ENCODE peak calls at places on chromosomes 6 and 20, in four cellular contexts. N is amygdala; U is heart right ventricle; X is activated CD4-positive, alpha-beta T cell treated with anti-CD3 and anti-CD28 coated beads, Interleukin-2, amount 50 U/mL, for 1 hour. V is an unnamed sample.
A peak's percentile ranks its signal among the peaks of the same experiment; 100 is the strongest.

GRCh38 chr20:63167026-63167917 is 48.7 kb downstream of the YTHDF1 start:
- DNase-seq in N (no peak), U (no peak), X (no peak), V (peak; percentile 46)

GRCh38 chr20:24978493-24978892 is 14.1 kb downstream of the APMAP start:
- DNase-seq in N (peak; percentile 47), U (no peak), X (no peak), V (no peak)

GRCh38 chr6:130675072-130675471 is 152.1 kb upstream of the SMLR1 start:
- DNase-seq in N (no peak), U (no peak), X (no peak), V (peak; percentile 36)

GRCh38 chr6:14713561-14713960 is 532.3 kb upstream of the JARID2 start:
- DNase-seq in N (no peak), U (peak; percentile 36), X (no peak), V (no peak)

GRCh38 chr20:46520976-46521579 is 7.7 kb upstream of the ZNF334 start:
- DNase-seq in N (no peak), U (peak; percentile 4), X (peak; percentile 13), V (peak; percentile 63)

GRCh38 chr6:64254558-64254957 is 619.0 kb downstream of the PHF3 start:
- DNase-seq in N (no peak), U (no peak), X (no peak), V (no peak)

GRCh38 chr6:75880305-75880704 is 131.3 kb downstream of the MYO6 start:
- DNase-seq in N (no peak), U (no peak), X (no peak), V (no peak)

GRCh38 chr6:27295301-27296079 is 16.6 kb downstream of the POM121L2 start:
- DNase-seq in N (no peak), U (no peak), X (no peak), V (peak; percentile 91)

GRCh38 chr6:159110013-159110412 is 59.2 kb upstream of the FNDC1 start:
- DNase-seq in N (no peak), U (no peak), X (no peak), V (peak; percentile 46)

GRCh38 chr6:124743420-124743819 is 218.8 kb upstream of the RNF217 start:
- DNase-seq in N (no peak), U (no peak), X (no peak), V (no peak)

GRCh38 chr20:44496976-44497375 is 21.3 kb downstream of the TTPAL start:
- DNase-seq in N (no peak), U (no peak), X (no peak), V (peak; percentile 95)

GRCh38 chr6:115485400-115485799 is 575.3 kb downstream of the FRK start:
- DNase-seq in N (no peak), U (no peak), X (no peak), V (no peak)

GRCh38 chr6:168157272-168158007 is 78.4 kb upstream of the FRMD1 start:
- DNase-seq in N (no peak), U (no peak), X (no peak), V (peak; percentile 80)

GRCh38 chr6:153563001-153563400 is 431.9 kb upstream of the RGS17 start:
- DNase-seq in N (no peak), U (no peak), X (no peak), V (no peak)

GRCh38 chr6:111211411-111212030 is 124.2 kb downstream of the SLC16A10 start:
- DNase-seq in N (no peak), U (no peak), X (no peak), V (no peak)

GRCh38 chr6:8063762-8064637 is at the start of gene BLOC1S5:
- DNase-seq in N (peak; percentile 95), U (peak; percentile 98), X (peak; percentile 95), V (peak; percentile 94)

GRCh38 chr6:7881765-7882500 is 28.7 kb downstream of the TXNDC5 start:
- DNase-seq in N (no peak), U (no peak), X (no peak), V (no peak)

GRCh38 chr6:152368761-152369624 is 268.2 kb downstream of the SYNE1 start:
- DNase-seq in N (peak; percentile 19), U (peak; percentile 59), X (no peak), V (no peak)

GRCh38 chr20:5865604-5866003 is 84.7 kb downstream of the TRMT6 start:
- DNase-seq in N (no peak), U (no peak), X (no peak), V (no peak)

GRCh38 chr20:50717974-50718761 is 13.2 kb upstream of the PARD6B start:
- DNase-seq in N (peak; percentile 26), U (no peak), X (no peak), V (no peak)

GRCh38 chr6:53378208-53378607 is 29.5 kb upstream of the ELOVL5 start:
- DNase-seq in N (no peak), U (no peak), X (no peak), V (no peak)

GRCh38 chr20:39107741-39108140 is 145.6 kb downstream of the DHX35 start:
- DNase-seq in N (no peak), U (no peak), X (no peak), V (peak; percentile 42)

GRCh38 chr6:6105472-6106036 is 98.8 kb upstream of the NRN1 start:
- DNase-seq in N (no peak), U (no peak), X (no peak), V (no peak)

GRCh38 chr6:136387316-136387715 is 97.7 kb upstream of the BCLAF1 start:
- DNase-seq in N (no peak), U (no peak), X (no peak), V (no peak)

GRCh38 chr20:44532981-44533331 is 11.1 kb upstream of the SERINC3 start:
- DNase-seq in N (no peak), U (no peak), X (no peak), V (peak; percentile 36)

GRCh38 chr6:157823001-157823522 is at the start of gene SNX9:
- DNase-seq in N (no peak), U (peak; percentile 80), X (peak; percentile 62), V (peak; percentile 31)

GRCh38 chr20:43507150-43508080 is at the start of gene L3MBTL1:
- DNase-seq in N (no peak), U (no peak), X (no peak), V (no peak)

GRCh38 chr6:85346196-85346595 is 103.7 kb upstream of the NT5E start:
- DNase-seq in N (no peak), U (no peak), X (no peak), V (no peak)

GRCh38 chr6:163947276-163947675 is 532.8 kb downstream of the QKI start:
- DNase-seq in N (no peak), U (no peak), X (no peak), V (no peak)

GRCh38 chr6:32972353-32973143 is 4.2 kb downstream of the BRD2 start:
- DNase-seq in N (no peak), U (no peak), X (peak; percentile 58), V (no peak)

GRCh38 chr20:52892023-52892422 is 80.1 kb upstream of the TSHZ2 start:
- DNase-seq in N (no peak), U (no peak), X (no peak), V (no peak)

GRCh38 chr20:62908971-62909791 is 17.1 kb downstream of the DIDO1 start:
- DNase-seq in N (no peak), U (no peak), X (no peak), V (no peak)